ENCODE peak calls at places on chromosomes 4 and X, in ten cellular contexts. One of them, this sample, is unnamed.

GRCh38 chr4:89894654-89895652 is at the start of gene MMRN1:
- DNase-seq in HT-29: no peak
- DNase-seq in A549: no peak
- DNase-seq in NCI-H82: no peak
- DNase-seq in T-helper 1 cell: no peak
- DNase-seq in HuH-7: no peak
- DNase-seq in MCF 10A: no peak
- DNase-seq in G401: no peak
- DNase-seq in non-pigmented ciliary epithelial cell: no peak
- DNase-seq in stimulated activated CD4-positive, alpha-beta T cell treated with anti-CD3 and anti-CD28 coated beads, Interleukin-2, amount 100 ng/mL, for 48 hours: no peak
- DNase-seq in this sample: peak; percentile 48

GRCh38 chr4:76703676-76704075 is 194.3 kb downstream of the SOWAHB start:
- DNase-seq in HT-29: no peak
- DNase-seq in non-pigmented ciliary epithelial cell: no peak
- DNase-seq in HuH-7: no peak
- DNase-seq in A549: no peak
- DNase-seq in MCF 10A: peak; percentile 22
- DNase-seq in T-helper 1 cell: no peak
- DNase-seq in NCI-H82: no peak
- DNase-seq in stimulated activated CD4-positive, alpha-beta T cell treated with anti-CD3 and anti-CD28 coated beads, Interleukin-2, amount 100 ng/mL, for 48 hours: no peak
- DNase-seq in G401: no peak
- DNase-seq in this sample: no peak

GRCh38 chr4:3753711-3754412 is 12.3 kb upstream of the ADRA2C start:
- DNase-seq in G401: no peak
- DNase-seq in MCF 10A: no peak
- DNase-seq in T-helper 1 cell: no peak
- DNase-seq in non-pigmented ciliary epithelial cell: no peak
- DNase-seq in HT-29: no peak
- DNase-seq in HuH-7: no peak
- DNase-seq in A549: no peak
- DNase-seq in stimulated activated CD4-positive, alpha-beta T cell treated with anti-CD3 and anti-CD28 coated beads, Interleukin-2, amount 100 ng/mL, for 48 hours: no peak
- DNase-seq in NCI-H82: no peak
- DNase-seq in this sample: no peak

GRCh38 chrX:116872931-116873330 is 410.2 kb upstream of the CT83 start:
- DNase-seq in stimulated activated CD4-positive, alpha-beta T cell treated with anti-CD3 and anti-CD28 coated beads, Interleukin-2, amount 100 ng/mL, for 48 hours: no peak
- DNase-seq in HT-29: no peak
- DNase-seq in A549: no peak
- DNase-seq in HuH-7: no peak
- DNase-seq in G401: no peak
- DNase-seq in NCI-H82: no peak
- DNase-seq in T-helper 1 cell: no peak
- DNase-seq in MCF 10A: no peak
- DNase-seq in non-pigmented ciliary epithelial cell: no peak
- DNase-seq in this sample: no peak

GRCh38 chr4:168877779-168878491 is 132.1 kb downstream of the CBR4 start:
- DNase-seq in MCF 10A: no peak
- DNase-seq in non-pigmented ciliary epithelial cell: no peak
- DNase-seq in G401: peak; percentile 49
- DNase-seq in T-helper 1 cell: no peak
- DNase-seq in HuH-7: peak; percentile 34
- DNase-seq in stimulated activated CD4-positive, alpha-beta T cell treated with anti-CD3 and anti-CD28 coated beads, Interleukin-2, amount 100 ng/mL, for 48 hours: peak; percentile 17
- DNase-seq in A549: no peak
- DNase-seq in HT-29: no peak
- DNase-seq in NCI-H82: no peak
- DNase-seq in this sample: no peak

GRCh38 chrX:9171841-9172240 is 137.9 kb upstream of the FAM9B start:
- DNase-seq in NCI-H82: no peak
- DNase-seq in G401: no peak
- DNase-seq in A549: no peak
- DNase-seq in HuH-7: no peak
- DNase-seq in MCF 10A: no peak
- DNase-seq in HT-29: no peak
- DNase-seq in T-helper 1 cell: no peak
- DNase-seq in non-pigmented ciliary epithelial cell: no peak
- DNase-seq in stimulated activated CD4-positive, alpha-beta T cell treated with anti-CD3 and anti-CD28 coated beads, Interleukin-2, amount 100 ng/mL, for 48 hours: no peak
- DNase-seq in this sample: no peak

GRCh38 chr4:8133897-8134542 is 24.6 kb downstream of the ABLIM2 start:
- DNase-seq in T-helper 1 cell: no peak
- DNase-seq in G401: no peak
- DNase-seq in A549: no peak
- DNase-seq in HT-29: no peak
- DNase-seq in NCI-H82: no peak
- DNase-seq in stimulated activated CD4-positive, alpha-beta T cell treated with anti-CD3 and anti-CD28 coated beads, Interleukin-2, amount 100 ng/mL, for 48 hours: no peak
- DNase-seq in MCF 10A: no peak
- DNase-seq in non-pigmented ciliary epithelial cell: no peak
- DNase-seq in HuH-7: no peak
- DNase-seq in this sample: no peak

GRCh38 chr4:177907736-177908424 is 465.6 kb upstream of the AGA start:
- DNase-seq in HuH-7: no peak
- DNase-seq in non-pigmented ciliary epithelial cell: no peak
- DNase-seq in stimulated activated CD4-positive, alpha-beta T cell treated with anti-CD3 and anti-CD28 coated beads, Interleukin-2, amount 100 ng/mL, for 48 hours: no peak
- DNase-seq in MCF 10A: no peak
- DNase-seq in HT-29: no peak
- DNase-seq in A549: no peak
- DNase-seq in G401: no peak
- DNase-seq in T-helper 1 cell: no peak
- DNase-seq in NCI-H82: no peak
- DNase-seq in this sample: no peak

GRCh38 chrX:134377537-134377936 is 82.4 kb upstream of the HPRT1 start:
- DNase-seq in stimulated activated CD4-positive, alpha-beta T cell treated with anti-CD3 and anti-CD28 coated beads, Interleukin-2, amount 100 ng/mL, for 48 hours: no peak
- DNase-seq in non-pigmented ciliary epithelial cell: no peak
- DNase-seq in G401: peak; percentile 29
- DNase-seq in A549: no peak
- DNase-seq in MCF 10A: peak; percentile 61
- DNase-seq in NCI-H82: peak; percentile 64
- DNase-seq in T-helper 1 cell: no peak
- DNase-seq in HT-29: peak; percentile 32
- DNase-seq in HuH-7: no peak
- DNase-seq in this sample: peak; percentile 55

GRCh38 chrX:108034725-108035124 is 10.1 kb upstream of the VSIG1 start:
- DNase-seq in G401: no peak
- DNase-seq in A549: no peak
- DNase-seq in T-helper 1 cell: no peak
- DNase-seq in HuH-7: no peak
- DNase-seq in NCI-H82: no peak
- DNase-seq in stimulated activated CD4-positive, alpha-beta T cell treated with anti-CD3 and anti-CD28 coated beads, Interleukin-2, amount 100 ng/mL, for 48 hours: no peak
- DNase-seq in MCF 10A: no peak
- DNase-seq in HT-29: no peak
- DNase-seq in non-pigmented ciliary epithelial cell: no peak
- DNase-seq in this sample: no peak

GRCh38 chr4:87250294-87250693 is 29.9 kb upstream of the KLHL8 start:
- DNase-seq in MCF 10A: no peak
- DNase-seq in A549: no peak
- DNase-seq in non-pigmented ciliary epithelial cell: no peak
- DNase-seq in G401: no peak
- DNase-seq in stimulated activated CD4-positive, alpha-beta T cell treated with anti-CD3 and anti-CD28 coated beads, Interleukin-2, amount 100 ng/mL, for 48 hours: no peak
- DNase-seq in T-helper 1 cell: no peak
- DNase-seq in NCI-H82: peak; percentile 7
- DNase-seq in HuH-7: no peak
- DNase-seq in HT-29: no peak
- DNase-seq in this sample: no peak

GRCh38 chr4:11720292-11720691 is 291.6 kb upstream of the HS3ST1 start:
- DNase-seq in HuH-7: peak; percentile 26
- DNase-seq in MCF 10A: peak; percentile 63
- DNase-seq in non-pigmented ciliary epithelial cell: no peak
- DNase-seq in HT-29: peak; percentile 75
- DNase-seq in T-helper 1 cell: no peak
- DNase-seq in G401: peak; percentile 27
- DNase-seq in stimulated activated CD4-positive, alpha-beta T cell treated with anti-CD3 and anti-CD28 coated beads, Interleukin-2, amount 100 ng/mL, for 48 hours: no peak
- DNase-seq in A549: peak; percentile 2
- DNase-seq in NCI-H82: no peak
- DNase-seq in this sample: peak; percentile 39

GRCh38 chr4:93299116-93299515 is 529.4 kb upstream of the ATOH1 start:
- DNase-seq in NCI-H82: no peak
- DNase-seq in stimulated activated CD4-positive, alpha-beta T cell treated with anti-CD3 and anti-CD28 coated beads, Interleukin-2, amount 100 ng/mL, for 48 hours: no peak
- DNase-seq in MCF 10A: no peak
- DNase-seq in G401: no peak
- DNase-seq in HT-29: no peak
- DNase-seq in T-helper 1 cell: no peak
- DNase-seq in A549: no peak
- DNase-seq in HuH-7: no peak
- DNase-seq in non-pigmented ciliary epithelial cell: no peak
- DNase-seq in this sample: no peak

GRCh38 chr4:4333265-4333706 is 43.2 kb downstream of the ZBTB49 start:
- DNase-seq in T-helper 1 cell: no peak
- DNase-seq in non-pigmented ciliary epithelial cell: peak; percentile 51
- DNase-seq in HuH-7: no peak
- DNase-seq in HT-29: no peak
- DNase-seq in G401: no peak
- DNase-seq in stimulated activated CD4-positive, alpha-beta T cell treated with anti-CD3 and anti-CD28 coated beads, Interleukin-2, amount 100 ng/mL, for 48 hours: no peak
- DNase-seq in MCF 10A: peak; percentile 5
- DNase-seq in A549: no peak
- DNase-seq in NCI-H82: no peak
- DNase-seq in this sample: no peak

GRCh38 chr4:21769404-21770147 is 179.0 kb downstream of the KCNIP4 start:
- DNase-seq in MCF 10A: peak; percentile 59
- DNase-seq in T-helper 1 cell: no peak
- DNase-seq in A549: no peak
- DNase-seq in NCI-H82: no peak
- DNase-seq in G401: no peak
- DNase-seq in HT-29: peak; percentile 56
- DNase-seq in stimulated activated CD4-positive, alpha-beta T cell treated with anti-CD3 and anti-CD28 coated beads, Interleukin-2, amount 100 ng/mL, for 48 hours: no peak
- DNase-seq in HuH-7: no peak
- DNase-seq in non-pigmented ciliary epithelial cell: peak; percentile 77
- DNase-seq in this sample: no peak

GRCh38 chr4:48139688-48140087 is 5.6 kb upstream of the TXK start:
- DNase-seq in HT-29: no peak
- DNase-seq in HuH-7: no peak
- DNase-seq in T-helper 1 cell: peak; percentile 22
- DNase-seq in stimulated activated CD4-positive, alpha-beta T cell treated with anti-CD3 and anti-CD28 coated beads, Interleukin-2, amount 100 ng/mL, for 48 hours: no peak
- DNase-seq in G401: no peak
- DNase-seq in non-pigmented ciliary epithelial cell: no peak
- DNase-seq in A549: no peak
- DNase-seq in MCF 10A: peak; percentile 21
- DNase-seq in NCI-H82: no peak
- DNase-seq in this sample: peak; percentile 10

This sample was measured in pons.